ENCODE peak calls at places on chromosome 22, in eight cellular contexts. T is D341Med, H is left cardiac atrium, L is NCI-H1417, W is AML-193, D is GM12891, P is bronchial epithelial cell, K is fibroblast of mammary gland. E is an unnamed sample.

GRCh38 chr22:19524170-19525115 is at the start of gene CLDN5:
- DNase-seq in T (peak; percentile 78), H (peak; percentile 39), L (peak; percentile 32), W (no peak), D (peak; percentile 56), P (no peak), K (no peak), E (no peak)

GRCh38 chr22:22168190-22168940 is 76.2 kb upstream of the VPREB1 start:
- DNase-seq in T (peak; percentile 51), H (no peak), L (peak; percentile 78), W (no peak), D (peak; percentile 31), P (peak; percentile 39), K (peak; percentile 70), E (peak; percentile 54)

GRCh38 chr22:30584441-30584840 is 7.3 kb downstream of the PES1 start:
- DNase-seq in T (no peak), H (no peak), L (no peak), W (no peak), D (no peak), P (no peak), K (no peak), E (no peak)

GRCh38 chr22:26642465-26643367 is 14.7 kb upstream of the MIAT start:
- DNase-seq in T (no peak), H (peak; percentile 56), L (no peak), W (no peak), D (no peak), P (no peak), K (no peak), E (no peak)

GRCh38 chr22:27747396-27748256 is 53.9 kb downstream of the MN1 start:
- DNase-seq in T (no peak), H (peak; percentile 26), L (no peak), W (no peak), D (no peak), P (peak; percentile 26), K (peak; percentile 31), E (no peak)

GRCh38 chr22:25032066-25032465 is 79.5 kb downstream of the KIAA1671 start:
- DNase-seq in T (no peak), H (no peak), L (no peak), W (no peak), D (no peak), P (no peak), K (no peak), E (no peak)

GRCh38 chr22:46129390-46130041 is 20.8 kb upstream of the PPARA start:
- DNase-seq in T (no peak), H (peak; percentile 70), L (no peak), W (peak; percentile 38), D (peak; percentile 70), P (no peak), K (no peak), E (no peak)

GRCh38 chr22:49344196-49344595 is 483.5 kb downstream of the BRD1 start:
- DNase-seq in T (no peak), H (no peak), L (no peak), W (no peak), D (no peak), P (no peak), K (no peak), E (no peak)

GRCh38 chr22:44505796-44506354 is 7.8 kb upstream of the RTL6 start:
- DNase-seq in T (no peak), H (no peak), L (peak; percentile 4), W (no peak), D (no peak), P (no peak), K (peak; percentile 27), E (no peak)

GRCh38 chr22:29479417-29480261 is at the start of gene NEFH:
- DNase-seq in T (peak; percentile 97), H (no peak), L (peak; percentile 19), W (no peak), D (no peak), P (no peak), K (no peak), E (no peak)

GRCh38 chr22:23053051-23053707 is 17.1 kb upstream of the GNAZ start:
- DNase-seq in T (peak; percentile 4), H (no peak), L (no peak), W (no peak), D (no peak), P (no peak), K (no peak), E (no peak)

GRCh38 chr22:49918911-49919881 is 762 bp downstream of the CRELD2 start:
- DNase-seq in T (no peak), H (no peak), L (no peak), W (no peak), D (no peak), P (no peak), K (no peak), E (no peak)

GRCh38 chr22:42813501-42813900 is 43.6 kb downstream of the ARFGAP3 start:
- DNase-seq in T (no peak), H (no peak), L (no peak), W (no peak), D (no peak), P (no peak), K (peak; percentile 12), E (no peak)

GRCh38 chr22:50027639-50028537 is 15.3 kb upstream of the IL17REL start:
- DNase-seq in T (peak; percentile 40), H (no peak), L (no peak), W (no peak), D (no peak), P (no peak), K (no peak), E (no peak)

GRCh38 chr22:45551310-45552016 is 48.8 kb downstream of the FBLN1 start:
- DNase-seq in T (no peak), H (no peak), L (no peak), W (no peak), D (no peak), P (peak; percentile 27), K (peak; percentile 44), E (no peak)

GRCh38 chr22:28934026-28934425 is 50.7 kb downstream of the ZNRF3 start:
- DNase-seq in T (no peak), H (no peak), L (peak; percentile 81), W (no peak), D (no peak), P (no peak), K (no peak), E (no peak)

GRCh38 chr22:38071421-38072321 is 12.3 kb downstream of the SLC16A8 start:
- DNase-seq in T (no peak), H (peak; percentile 13), L (no peak), W (no peak), D (no peak), P (no peak), K (no peak), E (no peak)

GRCh38 chr22:45645150-45645525 is 26.5 kb upstream of the ATXN10 start:
- DNase-seq in T (no peak), H (no peak), L (no peak), W (no peak), D (no peak), P (no peak), K (no peak), E (no peak)

GRCh38 chr22:23236026-23236425 is 55.7 kb downstream of the BCR start:
- DNase-seq in T (no peak), H (no peak), L (no peak), W (no peak), D (no peak), P (no peak), K (no peak), E (no peak)

GRCh38 chr22:38462960-38463784 is 4.7 kb upstream of the KDELR3 start:
- DNase-seq in T (peak; percentile 25), H (peak; percentile 67), L (peak; percentile 4), W (no peak), D (no peak), P (no peak), K (no peak), E (no peak)

GRCh38 chr22:50153756-50154140 is 16.8 kb upstream of the PANX2 start:
- DNase-seq in T (no peak), H (no peak), L (no peak), W (no peak), D (no peak), P (no peak), K (no peak), E (no peak)

GRCh38 chr22:45878051-45878764 is 98.8 kb downstream of the WNT7B start:
- DNase-seq in T (peak; percentile 70), H (no peak), L (no peak), W (no peak), D (no peak), P (no peak), K (no peak), E (no peak)

GRCh38 chr22:20058989-20059770 is 20.9 kb upstream of the DGCR8 start:
- DNase-seq in T (no peak), H (no peak), L (no peak), W (no peak), D (no peak), P (no peak), K (no peak), E (no peak)

GRCh38 chr22:19085233-19086043 is 36.8 kb downstream of the DGCR2 start:
- DNase-seq in T (peak; percentile 63), H (no peak), L (no peak), W (peak; percentile 82), D (peak; percentile 51), P (peak; percentile 29), K (peak; percentile 43), E (no peak)